ENCODE peak calls at places on chromosomes 11 and 22, in six cellular contexts. Z is neural progenitor cell, C is GM23248, F is SK-N-SH, N is HCT116, Q is MM.1S. B is an unnamed sample. For H3K4me1, the result is how much of the 10 kb centered on the place peaks cover.

GRCh38 chr11:118918128-118918685 is 7.5 kb downstream of the BCL9L start:
- DNase-seq in Z (peak), C (peak), F (peak), N (no peak), Q (no peak), B (peak)

GRCh38 chr11:3962406-3962840 is 107.0 kb downstream of the STIM1 start:
- DNase-seq in Z (no peak), C (no peak), F (no peak), N (no peak), Q (no peak), B (no peak)

GRCh38 chr11:112339566-112339965 is 78.9 kb upstream of the PLET1 start:
- DNase-seq in Z (no peak), C (no peak), F (no peak), N (no peak), Q (no peak), B (no peak)

GRCh38 chr11:97814325-97814959 is 1206.3 kb upstream of the CNTN5 start:
- DNase-seq in Z (no peak), C (no peak), F (no peak), N (no peak), Q (no peak), B (no peak)

GRCh38 chr22:46721716-46722115 is 16.3 kb downstream of the CERK start:
- DNase-seq in Z (no peak), C (no peak), F (no peak), N (no peak), Q (no peak), B (no peak)

GRCh38 chr11:103448966-103449365 is 339.7 kb downstream of the DYNC2H1 start:
- DNase-seq in Z (no peak), C (no peak), F (no peak), N (no peak), Q (no peak), B (no peak)

GRCh38 chr11:10386861-10387208 is 68.2 kb upstream of the AMPD3 start:
- DNase-seq in Z (no peak), C (no peak), F (no peak), N (no peak), Q (no peak), B (no peak)

GRCh38 chr22:39574779-39575551 is 4.4 kb downstream of the CACNA1I start:
- DNase-seq in Z (no peak), C (peak), F (no peak), N (peak), Q (no peak), B (peak)

GRCh38 chr11:83092488-83093384 is 21.0 kb upstream of the RAB30 start:
- DNase-seq in Z (no peak), C (peak), F (peak), N (peak), Q (no peak), B (peak)

GRCh38 chr22:41425704-41426365 is 20.8 kb downstream of the TOB2 start:
- DNase-seq in Z (no peak), C (no peak), F (no peak), N (no peak), Q (peak), B (no peak)

GRCh38 chr11:111814567-111814966 is 48.4 kb upstream of the PPP2R1B start:
- DNase-seq in Z (no peak), C (no peak), F (no peak), N (no peak), Q (no peak), B (no peak)

GRCh38 chr11:2833051-2833937 is 52.3 kb downstream of the CDKN1C start:
- DNase-seq in Z (no peak), C (no peak), F (no peak), N (no peak), Q (no peak), B (no peak)

GRCh38 chr11:112058103-112058502 is 15.7 kb downstream of the PIH1D2 start:
- DNase-seq in Z (no peak), C (no peak), F (no peak), N (no peak), Q (no peak), B (peak)

GRCh38 chr11:101996106-101996505 is 51.1 kb upstream of the CFAP300 start:
- DNase-seq in Z (no peak), C (no peak), F (no peak), N (no peak), Q (no peak), B (no peak)

GRCh38 chr11:16352707-16353106 is 3.6 kb downstream of the SOX6 start:
- DNase-seq in Z (no peak), C (no peak), F (no peak), N (no peak), Q (no peak), B (no peak)

GRCh38 chr11:13119361-13119760 is 110.2 kb downstream of the RASSF10 start:
- DNase-seq in Z (no peak), C (peak), F (no peak), N (no peak), Q (no peak), B (peak)

GRCh38 chr22:19680911-19681862 is 33.1 kb upstream of the SEPTIN5 start:
- DNase-seq in Z (no peak), C (no peak), F (no peak), N (peak), Q (no peak), B (no peak)

GRCh38 chr22:37184380-37184755 is 3.7 kb downstream of the C1QTNF6 start:
- DNase-seq in Z (no peak), C (no peak), F (no peak), N (no peak), Q (no peak), B (no peak)

GRCh38 chr22:37183432-37184379 is 4.3 kb downstream of the C1QTNF6 start:
- DNase-seq in Z (no peak), C (no peak), F (no peak), N (no peak), Q (no peak), B (no peak)

GRCh38 chr22:37185646-37186227 is 2.3 kb downstream of the C1QTNF6 start:
- DNase-seq in Z (no peak), C (no peak), F (no peak), N (no peak), Q (no peak), B (no peak)

GRCh38 chr22:37186228-37186996 is 1.6 kb downstream of the C1QTNF6 start:
- DNase-seq in Z (peak), C (peak), F (peak), N (peak), Q (peak), B (peak)

DNA sequence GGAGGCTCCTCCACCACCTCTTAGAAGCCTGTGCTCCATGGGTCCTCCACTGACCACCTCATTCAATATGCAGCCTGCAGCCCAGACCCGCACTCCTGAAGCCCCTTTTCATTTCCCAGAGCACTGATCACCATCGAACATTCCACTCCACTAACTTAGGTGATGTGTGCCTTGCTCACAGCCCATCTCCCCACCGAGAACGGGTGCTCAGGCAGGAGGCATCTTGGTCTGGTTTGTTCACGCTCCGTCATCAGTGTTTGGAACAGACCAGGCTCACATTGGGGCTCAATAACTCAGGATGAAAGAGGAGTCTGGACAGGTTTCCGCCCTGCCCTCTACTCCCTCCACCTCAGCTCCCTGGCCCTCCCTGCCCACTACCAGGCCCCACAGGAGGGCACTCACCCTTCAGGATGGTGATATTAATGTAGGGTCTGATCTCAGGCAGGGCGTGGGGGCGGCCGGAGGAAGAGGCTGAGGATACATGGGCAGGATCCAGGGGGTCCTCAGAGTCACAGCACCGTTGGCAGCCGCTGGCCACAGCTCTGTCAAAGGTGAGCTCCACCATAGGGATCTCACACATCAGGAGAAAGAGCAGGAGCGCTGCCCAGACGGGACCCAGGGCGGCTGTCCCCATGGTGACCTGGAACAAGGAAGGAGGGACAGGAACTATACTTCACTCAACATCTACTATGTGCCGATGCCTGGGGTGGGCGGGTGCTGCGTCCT is 3.1 kb downstream of the C1QTNF6 start:
- DNase-seq in Z (no peak), C (no peak), F (no peak), N (no peak), Q (no peak), B (no peak)
- TF ChIP-seq EZH2phosphoT487 in Z (no peak), C (no peak), F (no peak), N (no peak), Q (no peak), B (no peak)

DNA sequence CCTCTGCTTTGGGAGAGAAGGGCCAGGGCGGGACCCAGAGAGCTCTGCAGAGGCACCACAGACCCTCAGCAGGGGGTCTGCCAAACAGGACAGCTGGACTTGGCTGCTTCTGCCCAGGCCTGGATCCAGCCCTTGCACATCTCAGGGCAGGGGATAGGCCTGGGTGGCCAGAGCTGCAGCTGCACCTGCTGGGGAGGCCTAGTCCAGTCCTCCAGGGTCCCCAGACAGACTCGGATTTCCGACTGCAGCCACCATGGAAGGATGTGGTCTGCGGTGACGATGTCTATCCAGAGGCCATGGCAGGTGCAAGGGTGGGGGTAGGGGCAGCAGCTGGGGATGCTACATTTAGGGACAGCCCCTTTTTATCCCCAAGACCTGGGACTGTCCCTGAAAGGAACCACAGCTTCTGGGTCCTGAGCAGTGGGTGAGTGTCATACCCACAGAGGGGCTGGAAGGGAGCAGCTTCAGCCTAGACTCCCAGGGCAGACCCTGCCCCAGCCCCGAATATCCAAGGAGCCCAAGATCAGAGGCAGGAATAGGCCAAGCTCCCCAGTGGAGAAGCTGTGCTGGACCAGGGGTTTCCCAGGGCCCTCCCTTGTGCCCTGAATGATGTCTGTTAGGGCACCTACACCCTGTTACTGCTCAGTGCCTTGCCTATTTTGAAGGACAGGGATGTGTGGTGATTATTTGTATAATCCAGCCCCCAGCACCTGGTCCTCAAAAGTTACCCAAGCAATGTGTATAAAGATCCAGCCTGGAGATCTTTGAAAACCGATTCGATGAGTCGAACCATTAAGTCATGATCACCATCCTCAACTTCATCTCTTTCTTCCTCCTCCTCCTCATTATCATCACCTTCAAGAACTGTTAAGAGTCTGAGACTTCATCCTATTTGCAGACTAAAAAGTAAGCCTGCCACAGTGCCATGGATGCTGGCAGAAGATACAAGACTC is 2.5 kb upstream of the IGLL5 start:
- DNase-seq in Z (no peak), C (no peak), F (no peak), N (no peak), Q (peak), B (no peak)
- H3K9ac ChIP-seq in Z (no peak), C (no peak), F (no peak), N (no peak), Q (peak), B (no peak)

GRCh38 chr22:23217171-23218052 is 37.1 kb downstream of the BCR start:
- DNase-seq in Z (no peak), C (no peak), F (no peak), N (no peak), Q (no peak), B (no peak)
- H3K4me1 ChIP-seq in Z (under half), C (under half), F (half or more), N (under half), Q (under half), B (under half)

GRCh38 chr11:35112056-35112845 is 26.7 kb upstream of the CD44 start:
- DNase-seq in Z (no peak), C (peak), F (no peak), N (no peak), Q (peak), B (peak)
- TF ChIP-seq EZH2phosphoT487 in Z (no peak), C (no peak), F (no peak), N (no peak), Q (no peak), B (no peak)

GRCh38 chr11:85627332-85627997 is at the start of gene DLG2:
- DNase-seq in Z (peak), C (peak), F (peak), N (no peak), Q (peak), B (peak)

GRCh38 chr11:85627998-85628770 is at the start of gene TMEM126B:
- DNase-seq in Z (peak), C (peak), F (peak), N (peak), Q (peak), B (peak)

GRCh38 chr11:85634747-85635146 is 6.4 kb downstream of the TMEM126B start:
- DNase-seq in Z (no peak), C (no peak), F (no peak), N (no peak), Q (no peak), B (no peak)

GRCh38 chr11:85626496-85626895 is 648 bp downstream of the DLG2 start:
- DNase-seq in Z (no peak), C (peak), F (no peak), N (no peak), Q (no peak), B (peak)

GRCh38 chr11:85628771-85629341 is 463 bp downstream of the TMEM126B start:
- DNase-seq in Z (peak), C (peak), F (no peak), N (no peak), Q (no peak), B (no peak)
- H3K9ac ChIP-seq in Z (peak), C (peak), F (peak), N (peak), Q (peak), B (peak)

DNA sequence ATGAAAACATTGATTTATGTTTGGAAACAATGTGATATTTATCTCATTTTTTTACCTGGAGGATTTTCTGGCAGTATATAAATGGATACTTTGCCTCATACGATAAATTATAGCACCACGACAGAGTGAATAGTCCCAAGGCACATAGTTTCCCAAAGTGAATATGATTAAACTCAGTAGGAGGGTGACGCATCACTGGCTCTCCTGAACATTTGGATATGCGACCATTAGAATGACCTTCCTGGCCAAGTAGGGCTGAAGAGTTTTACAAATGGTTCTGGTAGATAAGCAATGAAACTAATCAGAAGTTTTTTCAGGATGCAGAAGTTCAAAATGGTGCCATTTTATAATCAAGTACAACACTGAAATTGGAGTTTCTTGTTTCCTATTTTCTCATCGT is 397.7 kb downstream of the AASDHPPT start:
- DNase-seq in Z (no peak), C (no peak), F (no peak), N (no peak), Q (no peak), B (no peak)
- H3K4me1 ChIP-seq in Z (under half), C (under half), F (under half), N (under half), Q (under half), B (under half)

GRCh38 chr11:26227311-26227710 is 104.6 kb upstream of the ANO3 start:
- DNase-seq in Z (peak), C (peak), F (peak), N (no peak), Q (peak), B (peak)
- TF ChIP-seq EZH2phosphoT487 in Z (no peak), C (no peak), F (no peak), N (no peak), Q (no peak), B (no peak)

GRCh38 chr11:66388746-66389386 is 17.3 kb upstream of the SLC29A2 start:
- DNase-seq in Z (peak), C (peak), F (peak), N (peak), Q (peak), B (peak)
- H3K9ac ChIP-seq in Z (no peak), C (no peak), F (no peak), N (no peak), Q (no peak), B (no peak)

GRCh38 chr22:20940904-20941385 is 23.7 kb downstream of the CRKL start:
- DNase-seq in Z (no peak), C (peak), F (no peak), N (no peak), Q (no peak), B (no peak)
- H3K4me1 ChIP-seq in Z (under half), C (under half), F (under half), N (under half), Q (under half), B (under half)

GRCh38 chr11:69445131-69445470 is 36.4 kb upstream of the LINC01488 start:
- DNase-seq in Z (no peak), C (no peak), F (no peak), N (no peak), Q (no peak), B (no peak)

GRCh38 chr11:69447786-69448185 is 33.7 kb upstream of the LINC01488 start:
- DNase-seq in Z (no peak), C (peak), F (no peak), N (no peak), Q (no peak), B (peak)

GRCh38 chr11:69443968-69444364 is 37.5 kb upstream of the LINC01488 start:
- DNase-seq in Z (no peak), C (peak), F (no peak), N (no peak), Q (no peak), B (no peak)

GRCh38 chr11:69444381-69445130 is 36.9 kb upstream of the LINC01488 start:
- DNase-seq in Z (peak), C (peak), F (no peak), N (no peak), Q (no peak), B (peak)

DNA sequence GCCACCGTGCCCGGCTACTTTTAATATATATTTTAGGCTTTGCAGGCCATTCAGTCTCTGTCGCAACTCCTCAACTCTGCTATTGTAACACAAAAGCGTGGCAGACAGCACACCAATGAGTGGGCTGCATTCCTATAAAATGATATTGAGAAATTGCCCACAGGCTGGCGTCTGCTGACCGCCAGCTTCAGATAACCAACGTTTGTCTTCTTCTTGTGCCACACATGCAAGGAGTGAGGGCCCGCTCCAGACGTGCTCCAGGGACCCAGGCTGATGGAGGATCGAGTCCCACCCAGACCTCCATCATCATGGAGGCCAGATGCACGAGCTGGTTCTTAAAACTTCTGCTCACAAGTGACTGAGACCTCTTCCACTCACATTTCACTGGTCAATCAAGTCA is 35.4 kb upstream of the LINC01488 start:
- DNase-seq in Z (no peak), C (peak), F (no peak), N (no peak), Q (no peak), B (no peak)
- TF ChIP-seq EZH2phosphoT487 in Z (no peak), C (no peak), F (no peak), N (no peak), Q (no peak), B (no peak)